ENCODE peak calls at places on chromosomes 1 and 21, in seven cellular contexts. One of them, this sample, is unnamed.
A peak's percentile ranks its signal among the peaks of the same experiment; 100 is the strongest.

GRCh38 chr1:31788825-31789256 is 24.7 kb upstream of the ADGRB2 start:
- DNase-seq in fibroblast of lung: peak; percentile 86
- DNase-seq in heart left ventricle: no peak
- DNase-seq in ureter: no peak
- DNase-seq in GM03348: peak; percentile 68
- DNase-seq in fibroblast of mammary gland: peak; percentile 84
- DNase-seq in activated T-cell treated with anti-CD3 and anti-CD28 coated beads for 48 hours: no peak
- DNase-seq in this sample: peak; percentile 85

GRCh38 chr1:219324629-219325367 is 151.1 kb downstream of the LYPLAL1 start:
- DNase-seq in fibroblast of lung: peak; percentile 94
- DNase-seq in heart left ventricle: no peak
- DNase-seq in ureter: no peak
- DNase-seq in GM03348: peak; percentile 75
- DNase-seq in fibroblast of mammary gland: peak; percentile 96
- DNase-seq in activated T-cell treated with anti-CD3 and anti-CD28 coated beads for 48 hours: no peak
- DNase-seq in this sample: peak; percentile 87

GRCh38 chr1:85200870-85201339 is at the start of gene SYDE2:
- DNase-seq in fibroblast of lung: peak; percentile 56
- DNase-seq in heart left ventricle: peak; percentile 85
- DNase-seq in ureter: peak; percentile 80
- DNase-seq in GM03348: peak; percentile 94
- DNase-seq in fibroblast of mammary gland: peak; percentile 49
- DNase-seq in activated T-cell treated with anti-CD3 and anti-CD28 coated beads for 48 hours: peak; percentile 63
- DNase-seq in this sample: peak; percentile 70

GRCh38 chr1:203180611-203181330 is 5.1 kb upstream of the MYBPH start:
- DNase-seq in fibroblast of lung: no peak
- DNase-seq in heart left ventricle: no peak
- DNase-seq in ureter: no peak
- DNase-seq in GM03348: no peak
- DNase-seq in fibroblast of mammary gland: no peak
- DNase-seq in activated T-cell treated with anti-CD3 and anti-CD28 coated beads for 48 hours: no peak
- DNase-seq in this sample: no peak

GRCh38 chr1:30916296-30916695 is 7.7 kb upstream of the SDC3 start:
- DNase-seq in fibroblast of lung: no peak
- DNase-seq in heart left ventricle: no peak
- DNase-seq in ureter: no peak
- DNase-seq in GM03348: no peak
- DNase-seq in fibroblast of mammary gland: no peak
- DNase-seq in activated T-cell treated with anti-CD3 and anti-CD28 coated beads for 48 hours: no peak
- DNase-seq in this sample: no peak

GRCh38 chr1:221045842-221046831 is 166.9 kb downstream of the HLX start:
- DNase-seq in fibroblast of lung: peak; percentile 37
- DNase-seq in heart left ventricle: no peak
- DNase-seq in ureter: no peak
- DNase-seq in GM03348: peak; percentile 49
- DNase-seq in fibroblast of mammary gland: peak; percentile 36
- DNase-seq in activated T-cell treated with anti-CD3 and anti-CD28 coated beads for 48 hours: no peak
- DNase-seq in this sample: peak; percentile 44

GRCh38 chr1:38026592-38027200 is 14.2 kb downstream of the UTP11 start:
- DNase-seq in fibroblast of lung: peak; percentile 62
- DNase-seq in heart left ventricle: no peak
- DNase-seq in ureter: peak; percentile 73
- DNase-seq in GM03348: peak; percentile 63
- DNase-seq in fibroblast of mammary gland: peak; percentile 61
- DNase-seq in activated T-cell treated with anti-CD3 and anti-CD28 coated beads for 48 hours: peak; percentile 50
- DNase-seq in this sample: peak; percentile 62

GRCh38 chr21:40671721-40672120 is 175.2 kb downstream of the DSCAM start:
- DNase-seq in fibroblast of lung: no peak
- DNase-seq in heart left ventricle: no peak
- DNase-seq in ureter: no peak
- DNase-seq in GM03348: no peak
- DNase-seq in fibroblast of mammary gland: no peak
- DNase-seq in activated T-cell treated with anti-CD3 and anti-CD28 coated beads for 48 hours: no peak
- DNase-seq in this sample: peak; percentile 3

GRCh38 chr1:16174261-16174871 is 18.5 kb upstream of the EPHA2 start:
- DNase-seq in fibroblast of lung: no peak
- DNase-seq in heart left ventricle: no peak
- DNase-seq in ureter: no peak
- DNase-seq in GM03348: no peak
- DNase-seq in fibroblast of mammary gland: no peak
- DNase-seq in activated T-cell treated with anti-CD3 and anti-CD28 coated beads for 48 hours: no peak
- DNase-seq in this sample: no peak

GRCh38 chr1:38833146-38833545 is 26.4 kb downstream of the RRAGC start:
- DNase-seq in fibroblast of lung: no peak
- DNase-seq in heart left ventricle: no peak
- DNase-seq in ureter: no peak
- DNase-seq in GM03348: no peak
- DNase-seq in fibroblast of mammary gland: no peak
- DNase-seq in activated T-cell treated with anti-CD3 and anti-CD28 coated beads for 48 hours: no peak
- DNase-seq in this sample: no peak

GRCh38 chr1:2340918-2341254 is 50.5 kb downstream of the MORN1 start:
- DNase-seq in fibroblast of lung: no peak
- DNase-seq in heart left ventricle: no peak
- DNase-seq in ureter: no peak
- DNase-seq in GM03348: no peak
- DNase-seq in fibroblast of mammary gland: no peak
- DNase-seq in activated T-cell treated with anti-CD3 and anti-CD28 coated beads for 48 hours: no peak
- DNase-seq in this sample: no peak

GRCh38 chr1:50610563-50610962 is 187.3 kb upstream of the DMRTA2 start:
- DNase-seq in fibroblast of lung: no peak
- DNase-seq in heart left ventricle: no peak
- DNase-seq in ureter: no peak
- DNase-seq in GM03348: no peak
- DNase-seq in fibroblast of mammary gland: no peak
- DNase-seq in activated T-cell treated with anti-CD3 and anti-CD28 coated beads for 48 hours: no peak
- DNase-seq in this sample: no peak

This sample was measured in AG10803.